ENCODE peak calls at places on chromosomes 6 and 20, in ten cellular contexts. R, P, C, B, U, N, F, Q, D and K are unnamed samples.
A peak's percentile ranks its signal among the peaks of the same experiment; 100 is the strongest.

GRCh38 chr20:37669062-37669772 is 24.6 kb upstream of the CTNNBL1 start:
- DNase-seq in C (peak; percentile 36), P (no peak), R (no peak), F (no peak), D (no peak), N (no peak), B (no peak), Q (no peak), U (no peak), K (no peak)

GRCh38 chr20:53656653-53657288 is 63.1 kb upstream of the ZNF217 start:
- DNase-seq in D (peak; percentile 72), F (no peak), P (no peak), C (no peak), N (peak; percentile 88), Q (no peak), B (no peak), R (no peak), U (peak; percentile 33), K (no peak)

GRCh38 chr6:105428342-105428957 is 25.6 kb upstream of the PREP start:
- DNase-seq in F (peak; percentile 32), N (peak; percentile 73), U (peak; percentile 84), P (no peak), R (no peak), C (no peak), B (no peak), Q (no peak), D (peak; percentile 70), K (no peak)

GRCh38 chr20:14992961-14993360 is 655.5 kb upstream of the FLRT3 start:
- DNase-seq in P (no peak), U (no peak), D (no peak), F (no peak), R (no peak), B (no peak), C (no peak), Q (no peak), N (peak; percentile 71), K (no peak)

GRCh38 chr20:11776687-11777086 is 141.0 kb upstream of the BTBD3 start:
- DNase-seq in Q (no peak), C (no peak), U (no peak), D (no peak), F (no peak), P (no peak), N (peak; percentile 42), B (no peak), R (no peak), K (no peak)

GRCh38 chr6:41177695-41178094 is 14.8 kb upstream of the TREM2 start:
- DNase-seq in R (no peak), N (no peak), U (no peak), C (no peak), D (no peak), Q (no peak), F (no peak), B (no peak), P (no peak), K (no peak)

GRCh38 chr6:31048090-31048489 is 37.8 kb downstream of the MUC22 start:
- DNase-seq in N (no peak), Q (no peak), C (no peak), D (no peak), U (no peak), R (no peak), B (no peak), P (no peak), F (no peak), K (no peak)

GRCh38 chr6:1337791-1338190 is 25.9 kb downstream of the FOXQ1 start:
- DNase-seq in N (peak; percentile 71), D (peak; percentile 59), P (no peak), F (no peak), C (no peak), U (no peak), Q (no peak), R (no peak), B (no peak), K (no peak)

GRCh38 chr20:50491926-50492634 is 18.1 kb upstream of the PTPN1 start:
- DNase-seq in R (no peak), Q (no peak), D (peak; percentile 85), C (no peak), U (peak; percentile 73), P (peak; percentile 81), F (no peak), B (no peak), N (no peak), K (no peak)

GRCh38 chr6:89411269-89412070 is 603 bp downstream of the RRAGD start:
- DNase-seq in Q (peak; percentile 40), B (peak; percentile 25), R (peak; percentile 42), D (peak; percentile 12), C (peak; percentile 47), P (peak; percentile 12), U (no peak), N (no peak), F (peak; percentile 26), K (peak; percentile 61)

GRCh38 chr6:26264547-26264946 is 100.5 kb upstream of the BTN3A2 start:
- DNase-seq in B (no peak), Q (no peak), F (no peak), D (no peak), P (no peak), C (no peak), U (no peak), R (no peak), N (no peak), K (no peak)

GRCh38 chr6:67047996-67048395 is 1341.0 kb upstream of the EYS start:
- DNase-seq in D (no peak), R (no peak), U (no peak), C (no peak), N (no peak), Q (no peak), P (no peak), F (no peak), B (no peak), K (no peak)

GRCh38 chr6:167441653-167442644 is 117.1 kb downstream of the TTLL2 start:
- DNase-seq in N (no peak), P (no peak), D (peak; percentile 11), B (peak; percentile 28), F (no peak), R (no peak), C (no peak), U (no peak), Q (no peak), K (no peak)

GRCh38 chr6:11710968-11711643 is 67.5 kb downstream of the ADTRP start:
- DNase-seq in C (peak; percentile 71), R (no peak), F (no peak), B (no peak), U (no peak), D (no peak), Q (peak; percentile 49), N (no peak), P (no peak), K (no peak)

GRCh38 chr6:113489946-113490345 is 367.2 kb upstream of the MARCKS start:
- DNase-seq in R (no peak), N (peak; percentile 73), P (no peak), C (no peak), D (no peak), B (no peak), Q (no peak), F (no peak), U (no peak), K (no peak)

GRCh38 chr6:113488061-113488460 is 369.1 kb upstream of the MARCKS start:
- DNase-seq in C (no peak), N (no peak), F (no peak), B (no peak), D (peak; percentile 42), P (no peak), R (no peak), Q (no peak), U (no peak), K (no peak)

GRCh38 chr6:113486172-113486571 is 371.0 kb upstream of the MARCKS start:
- DNase-seq in N (no peak), C (no peak), U (no peak), Q (no peak), R (no peak), P (no peak), F (no peak), B (no peak), D (no peak), K (no peak)

GRCh38 chr6:113490356-113490755 is 366.8 kb upstream of the MARCKS start:
- DNase-seq in R (no peak), C (no peak), P (no peak), Q (no peak), U (no peak), F (no peak), B (no peak), N (no peak), D (no peak), K (no peak)

GRCh38 chr6:113488812-113489685 is 368.1 kb upstream of the MARCKS start:
- DNase-seq in N (peak; percentile 31), Q (no peak), F (no peak), R (no peak), B (no peak), D (no peak), C (no peak), P (peak; percentile 5), U (no peak), K (no peak)
- TF ChIP-seq CTCF in N (peak; percentile 13), Q (no peak), F (no peak), R (no peak), B (no peak), D (peak; percentile 21), C (no peak), P (no peak), U (no peak), K (no peak)

GRCh38 chr20:57573893-57574292 is 13.0 kb downstream of the PCK1 start:
- DNase-seq in U (no peak), F (no peak), D (no peak), Q (no peak), N (no peak), C (peak; percentile 32), B (no peak), R (no peak), P (no peak), K (no peak)
- TF ChIP-seq CTCF in U (no peak), F (no peak), D (no peak), Q (no peak), N (no peak), C (peak; percentile 23), B (no peak), R (no peak), P (no peak), K (peak; percentile 8)

GRCh38 chr20:44734938-44735337 is 10.7 kb upstream of the KCNK15 start:
- DNase-seq in U (no peak), N (peak; percentile 87), D (peak; percentile 74), P (no peak), R (no peak), B (no peak), F (no peak), Q (no peak), C (no peak), K (no peak)
- TF ChIP-seq CTCF in U (peak; percentile 20), N (peak; percentile 52), D (peak; percentile 27), P (no peak), R (no peak), B (no peak), F (no peak), Q (no peak), C (no peak), K (no peak)

DNA sequence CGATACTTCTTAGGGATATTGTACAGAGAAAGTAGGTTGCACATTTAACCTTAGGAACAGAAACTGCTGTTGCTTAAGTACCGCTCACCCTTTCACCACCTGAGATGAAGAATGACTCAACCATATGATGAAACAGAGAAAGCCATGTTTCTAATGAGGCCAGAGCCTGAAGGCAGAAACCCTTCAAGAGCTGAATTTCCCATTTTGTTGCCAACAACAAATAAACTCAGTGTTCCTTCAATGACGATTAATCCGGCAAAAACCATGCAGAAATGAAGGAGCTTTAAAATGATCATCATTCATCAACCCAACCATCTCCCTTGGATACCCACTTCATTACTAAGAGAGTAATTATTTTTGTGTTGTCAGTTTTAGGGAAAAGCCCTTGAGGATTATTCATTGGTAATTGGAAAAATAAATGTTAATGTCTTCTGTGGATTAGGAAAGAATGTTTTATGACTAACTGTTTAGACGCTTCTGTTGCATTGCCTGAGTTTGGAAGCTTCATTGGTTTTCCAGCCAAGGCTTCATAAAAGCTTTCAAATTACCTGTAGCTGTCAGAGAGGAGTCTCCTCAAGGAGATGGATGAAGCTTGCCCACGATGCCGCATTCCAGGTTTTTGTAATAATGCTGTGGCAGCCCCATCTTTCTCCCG is 112.1 kb upstream of the IYD start:
- DNase-seq in R (no peak), C (no peak), D (peak; percentile 89), Q (no peak), N (peak; percentile 91), U (no peak), F (no peak), B (no peak), P (no peak), K (no peak)
- TF ChIP-seq CTCF in R (no peak), C (no peak), D (no peak), Q (no peak), N (no peak), U (no peak), F (no peak), B (no peak), P (no peak), K (no peak)